ENCODE peak calls at places on chromosomes 12 and 14, in seven cellular contexts. One of them, this sample, is unnamed.

GRCh38 chr14:90483551-90483950 is 86.7 kb downstream of the CALM1 start:
- DNase-seq in fibroblast of lung: no peak
- DNase-seq in right atrium auricular region: peak; percentile 26
- DNase-seq in IMR-90: no peak
- DNase-seq in PC-9: no peak
- DNase-seq in effector memory CD4-positive, alpha-beta T cell: no peak
- DNase-seq in Peyer's patch: no peak
- DNase-seq in this sample: no peak

GRCh38 chr12:57476162-57476992 is 3.3 kb downstream of the ARHGAP9 start:
- DNase-seq in fibroblast of lung: no peak
- DNase-seq in right atrium auricular region: no peak
- DNase-seq in IMR-90: no peak
- DNase-seq in PC-9: no peak
- DNase-seq in effector memory CD4-positive, alpha-beta T cell: peak; percentile 31
- DNase-seq in Peyer's patch: peak; percentile 69
- DNase-seq in this sample: no peak

GRCh38 chr12:110373962-110374611 is 29.4 kb downstream of the ANAPC7 start:
- DNase-seq in fibroblast of lung: no peak
- DNase-seq in right atrium auricular region: no peak
- DNase-seq in IMR-90: no peak
- DNase-seq in PC-9: no peak
- DNase-seq in effector memory CD4-positive, alpha-beta T cell: no peak
- DNase-seq in Peyer's patch: no peak
- DNase-seq in this sample: no peak

GRCh38 chr14:66216763-66217162 is 269.4 kb upstream of the CCDC196 start:
- DNase-seq in fibroblast of lung: no peak
- DNase-seq in right atrium auricular region: no peak
- DNase-seq in IMR-90: no peak
- DNase-seq in PC-9: no peak
- DNase-seq in effector memory CD4-positive, alpha-beta T cell: no peak
- DNase-seq in Peyer's patch: no peak
- DNase-seq in this sample: no peak

GRCh38 chr12:50351120-50352043 is 45.0 kb downstream of the FAM186A start:
- DNase-seq in fibroblast of lung: no peak
- DNase-seq in right atrium auricular region: no peak
- DNase-seq in IMR-90: no peak
- DNase-seq in PC-9: no peak
- DNase-seq in effector memory CD4-positive, alpha-beta T cell: no peak
- DNase-seq in Peyer's patch: no peak
- DNase-seq in this sample: no peak

GRCh38 chr14:35682802-35683201 is 126.3 kb downstream of the RALGAPA1 start:
- DNase-seq in fibroblast of lung: no peak
- DNase-seq in right atrium auricular region: no peak
- DNase-seq in IMR-90: peak; percentile 53
- DNase-seq in PC-9: no peak
- DNase-seq in effector memory CD4-positive, alpha-beta T cell: no peak
- DNase-seq in Peyer's patch: no peak
- DNase-seq in this sample: no peak

GRCh38 chr12:48988030-48988649 is 10.0 kb downstream of the WNT1 start:
- DNase-seq in fibroblast of lung: peak; percentile 49
- DNase-seq in right atrium auricular region: no peak
- DNase-seq in IMR-90: peak; percentile 37
- DNase-seq in PC-9: peak; percentile 64
- DNase-seq in effector memory CD4-positive, alpha-beta T cell: peak; percentile 59
- DNase-seq in Peyer's patch: peak; percentile 63
- DNase-seq in this sample: no peak

GRCh38 chr12:71558445-71558844 is 105.2 kb downstream of the ZFC3H1 start:
- DNase-seq in fibroblast of lung: no peak
- DNase-seq in right atrium auricular region: no peak
- DNase-seq in IMR-90: peak; percentile 6
- DNase-seq in PC-9: no peak
- DNase-seq in effector memory CD4-positive, alpha-beta T cell: no peak
- DNase-seq in Peyer's patch: no peak
- DNase-seq in this sample: no peak

GRCh38 chr14:58637391-58638230 is at the start of gene DACT1:
- DNase-seq in fibroblast of lung: peak; percentile 86
- DNase-seq in right atrium auricular region: peak; percentile 70
- DNase-seq in IMR-90: peak; percentile 79
- DNase-seq in PC-9: no peak
- DNase-seq in effector memory CD4-positive, alpha-beta T cell: no peak
- DNase-seq in Peyer's patch: peak; percentile 36
- DNase-seq in this sample: no peak

GRCh38 chr12:9331218-9331626 is 123.0 kb upstream of the PZP start:
- DNase-seq in fibroblast of lung: peak; percentile 62
- DNase-seq in right atrium auricular region: peak; percentile 69
- DNase-seq in IMR-90: peak; percentile 41
- DNase-seq in PC-9: peak; percentile 65
- DNase-seq in effector memory CD4-positive, alpha-beta T cell: peak; percentile 39
- DNase-seq in Peyer's patch: peak; percentile 67
- DNase-seq in this sample: no peak

GRCh38 chr12:56953314-56953713 is 4.1 kb downstream of the RDH16 start:
- DNase-seq in fibroblast of lung: no peak
- DNase-seq in right atrium auricular region: no peak
- DNase-seq in IMR-90: no peak
- DNase-seq in PC-9: no peak
- DNase-seq in effector memory CD4-positive, alpha-beta T cell: no peak
- DNase-seq in Peyer's patch: no peak
- DNase-seq in this sample: no peak

GRCh38 chr12:120574106-120574505 is 7.1 kb downstream of the POP5 start:
- DNase-seq in fibroblast of lung: no peak
- DNase-seq in right atrium auricular region: no peak
- DNase-seq in IMR-90: no peak
- DNase-seq in PC-9: no peak
- DNase-seq in effector memory CD4-positive, alpha-beta T cell: no peak
- DNase-seq in Peyer's patch: no peak
- DNase-seq in this sample: no peak

GRCh38 chr14:33956640-33957039 is 5.8 kb upstream of the EGLN3 start:
- DNase-seq in fibroblast of lung: no peak
- DNase-seq in right atrium auricular region: no peak
- DNase-seq in IMR-90: no peak
- DNase-seq in PC-9: no peak
- DNase-seq in effector memory CD4-positive, alpha-beta T cell: no peak
- DNase-seq in Peyer's patch: no peak
- DNase-seq in this sample: no peak

GRCh38 chr12:106031736-106032135 is 107.0 kb downstream of the NUAK1 start:
- DNase-seq in fibroblast of lung: no peak
- DNase-seq in right atrium auricular region: no peak
- DNase-seq in IMR-90: no peak
- DNase-seq in PC-9: no peak
- DNase-seq in effector memory CD4-positive, alpha-beta T cell: no peak
- DNase-seq in Peyer's patch: no peak
- DNase-seq in this sample: no peak

GRCh38 chr12:101628669-101629068 is 33.9 kb downstream of the MYBPC1 start:
- DNase-seq in fibroblast of lung: no peak
- DNase-seq in right atrium auricular region: no peak
- DNase-seq in IMR-90: no peak
- DNase-seq in PC-9: no peak
- DNase-seq in effector memory CD4-positive, alpha-beta T cell: no peak
- DNase-seq in Peyer's patch: no peak
- DNase-seq in this sample: no peak

GRCh38 chr12:24045816-24046257 is 96.4 kb upstream of the SOX5 start:
- DNase-seq in fibroblast of lung: peak; percentile 69
- DNase-seq in right atrium auricular region: no peak
- DNase-seq in IMR-90: peak; percentile 47
- DNase-seq in PC-9: no peak
- DNase-seq in effector memory CD4-positive, alpha-beta T cell: no peak
- DNase-seq in Peyer's patch: no peak
- DNase-seq in this sample: no peak

GRCh38 chr12:120247183-120247582 is 18.3 kb downstream of the PXN start:
- DNase-seq in fibroblast of lung: no peak
- DNase-seq in right atrium auricular region: no peak
- DNase-seq in IMR-90: no peak
- DNase-seq in PC-9: no peak
- DNase-seq in effector memory CD4-positive, alpha-beta T cell: no peak
- DNase-seq in Peyer's patch: no peak
- DNase-seq in this sample: no peak

GRCh38 chr12:67593041-67593870 is 55.3 kb upstream of the DYRK2 start:
- DNase-seq in fibroblast of lung: peak; percentile 4
- DNase-seq in right atrium auricular region: no peak
- DNase-seq in IMR-90: peak; percentile 8
- DNase-seq in PC-9: peak; percentile 82
- DNase-seq in effector memory CD4-positive, alpha-beta T cell: no peak
- DNase-seq in Peyer's patch: no peak
- DNase-seq in this sample: no peak

GRCh38 chr12:120669055-120669828 is 17.7 kb upstream of the MLEC start:
- DNase-seq in fibroblast of lung: peak; percentile 38
- DNase-seq in right atrium auricular region: no peak
- DNase-seq in IMR-90: no peak
- DNase-seq in PC-9: peak; percentile 21
- DNase-seq in effector memory CD4-positive, alpha-beta T cell: no peak
- DNase-seq in Peyer's patch: peak; percentile 52
- DNase-seq in this sample: no peak

GRCh38 chr14:99531221-99532096 is 50.2 kb downstream of the CCNK start:
- DNase-seq in fibroblast of lung: peak; percentile 62
- DNase-seq in right atrium auricular region: no peak
- DNase-seq in IMR-90: peak; percentile 81
- DNase-seq in PC-9: no peak
- DNase-seq in effector memory CD4-positive, alpha-beta T cell: no peak
- DNase-seq in Peyer's patch: no peak
- DNase-seq in this sample: no peak

GRCh38 chr14:70907996-70908917 is 998 bp downstream of the PCNX1 start:
- DNase-seq in fibroblast of lung: peak; percentile 64
- DNase-seq in right atrium auricular region: peak; percentile 69
- DNase-seq in IMR-90: peak; percentile 69
- DNase-seq in PC-9: peak; percentile 38
- DNase-seq in effector memory CD4-positive, alpha-beta T cell: no peak
- DNase-seq in Peyer's patch: peak; percentile 70
- DNase-seq in this sample: peak; percentile 53

GRCh38 chr12:80352476-80352875 is 91.6 kb upstream of the PTPRQ start:
- DNase-seq in fibroblast of lung: no peak
- DNase-seq in right atrium auricular region: no peak
- DNase-seq in IMR-90: peak; percentile 4
- DNase-seq in PC-9: no peak
- DNase-seq in effector memory CD4-positive, alpha-beta T cell: no peak
- DNase-seq in Peyer's patch: no peak
- DNase-seq in this sample: no peak

GRCh38 chr12:104930388-104931326 is 27.4 kb downstream of the SLC41A2 start:
- DNase-seq in fibroblast of lung: no peak
- DNase-seq in right atrium auricular region: no peak
- DNase-seq in IMR-90: peak; percentile 82
- DNase-seq in PC-9: no peak
- DNase-seq in effector memory CD4-positive, alpha-beta T cell: no peak
- DNase-seq in Peyer's patch: no peak
- DNase-seq in this sample: no peak

GRCh38 chr12:2961705-2962104 is 2.5 kb downstream of the TEAD4 start:
- DNase-seq in fibroblast of lung: no peak
- DNase-seq in right atrium auricular region: no peak
- DNase-seq in IMR-90: no peak
- DNase-seq in PC-9: no peak
- DNase-seq in effector memory CD4-positive, alpha-beta T cell: no peak
- DNase-seq in Peyer's patch: no peak
- DNase-seq in this sample: no peak

GRCh38 chr12:117494833-117495714 is 133.6 kb upstream of the NOS1 start:
- DNase-seq in fibroblast of lung: no peak
- DNase-seq in right atrium auricular region: no peak
- DNase-seq in IMR-90: no peak
- DNase-seq in PC-9: no peak
- DNase-seq in effector memory CD4-positive, alpha-beta T cell: no peak
- DNase-seq in Peyer's patch: no peak
- DNase-seq in this sample: no peak
- H3K27ac ChIP-seq in fibroblast of lung: no peak overlapping the region
- H3K27ac ChIP-seq in right atrium auricular region: no peak overlapping the region
- H3K27ac ChIP-seq in IMR-90: no peak overlapping the region
- H3K27ac ChIP-seq in PC-9: no peak overlapping the region
- H3K27ac ChIP-seq in effector memory CD4-positive, alpha-beta T cell: no peak overlapping the region
- H3K27ac ChIP-seq in Peyer's patch: no peak overlapping the region
- H3K27ac ChIP-seq in this sample: no peak overlapping the region

GRCh38 chr12:107448198-107448597 is 237.4 kb upstream of the PWP1 start:
- DNase-seq in fibroblast of lung: no peak
- DNase-seq in right atrium auricular region: no peak
- DNase-seq in IMR-90: peak; percentile 5
- DNase-seq in PC-9: no peak
- DNase-seq in effector memory CD4-positive, alpha-beta T cell: no peak
- DNase-seq in Peyer's patch: no peak
- DNase-seq in this sample: no peak
- H3K27ac ChIP-seq in fibroblast of lung: no peak overlapping the region
- H3K27ac ChIP-seq in right atrium auricular region: no peak overlapping the region
- H3K27ac ChIP-seq in IMR-90: no peak overlapping the region
- H3K27ac ChIP-seq in PC-9: no peak overlapping the region
- H3K27ac ChIP-seq in effector memory CD4-positive, alpha-beta T cell: no peak overlapping the region
- H3K27ac ChIP-seq in Peyer's patch: no peak overlapping the region
- H3K27ac ChIP-seq in this sample: no peak overlapping the region

DNA sequence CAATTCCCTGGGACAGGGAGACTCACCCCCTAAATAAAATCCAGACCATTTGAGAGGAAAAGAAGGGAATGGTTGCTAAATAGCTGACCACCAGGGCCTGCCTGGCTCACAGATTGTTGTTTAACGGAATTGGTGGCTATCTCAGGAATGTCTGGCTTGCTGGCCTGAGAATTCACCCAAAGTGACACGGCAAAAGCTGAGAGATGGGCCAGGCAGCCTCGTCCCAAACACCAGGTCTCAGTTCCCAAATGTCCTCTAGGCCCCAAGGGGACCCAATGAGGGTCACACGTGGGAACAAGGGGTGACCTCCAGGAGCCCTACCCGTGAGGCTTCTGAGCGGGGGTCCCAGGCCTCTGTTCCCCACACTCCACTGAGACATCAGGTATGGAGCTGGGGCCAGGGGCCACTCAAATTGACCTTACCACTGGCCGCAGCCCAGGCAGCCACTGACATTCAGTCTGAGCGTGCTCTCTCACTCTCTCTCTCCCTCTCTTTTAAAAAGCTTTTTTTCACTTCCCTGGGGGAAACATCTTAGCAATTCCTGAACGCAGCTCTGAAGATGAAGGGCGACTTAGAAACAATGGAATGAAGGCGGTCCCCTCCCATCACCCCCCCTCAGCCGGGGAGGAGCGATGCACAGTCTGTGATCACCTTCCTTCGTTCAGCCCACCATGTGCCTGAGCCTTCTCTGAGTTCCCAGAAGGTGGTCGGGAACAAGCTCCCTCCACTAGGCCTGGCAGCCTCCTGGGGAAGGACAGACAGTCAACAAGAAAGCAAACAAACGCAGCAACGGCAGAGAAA is 131.2 kb downstream of the SCARB1 start:
- DNase-seq in fibroblast of lung: no peak
- DNase-seq in right atrium auricular region: no peak
- DNase-seq in IMR-90: no peak
- DNase-seq in PC-9: no peak
- DNase-seq in effector memory CD4-positive, alpha-beta T cell: no peak
- DNase-seq in Peyer's patch: no peak
- DNase-seq in this sample: no peak
- H3K27ac ChIP-seq in fibroblast of lung: no peak overlapping the region
- H3K27ac ChIP-seq in right atrium auricular region: peak overlapping the region; percentile 65
- H3K27ac ChIP-seq in IMR-90: no peak overlapping the region
- H3K27ac ChIP-seq in PC-9: no peak overlapping the region
- H3K27ac ChIP-seq in effector memory CD4-positive, alpha-beta T cell: no peak overlapping the region
- H3K27ac ChIP-seq in Peyer's patch: no peak overlapping the region
- H3K27ac ChIP-seq in this sample: no peak overlapping the region

DNA sequence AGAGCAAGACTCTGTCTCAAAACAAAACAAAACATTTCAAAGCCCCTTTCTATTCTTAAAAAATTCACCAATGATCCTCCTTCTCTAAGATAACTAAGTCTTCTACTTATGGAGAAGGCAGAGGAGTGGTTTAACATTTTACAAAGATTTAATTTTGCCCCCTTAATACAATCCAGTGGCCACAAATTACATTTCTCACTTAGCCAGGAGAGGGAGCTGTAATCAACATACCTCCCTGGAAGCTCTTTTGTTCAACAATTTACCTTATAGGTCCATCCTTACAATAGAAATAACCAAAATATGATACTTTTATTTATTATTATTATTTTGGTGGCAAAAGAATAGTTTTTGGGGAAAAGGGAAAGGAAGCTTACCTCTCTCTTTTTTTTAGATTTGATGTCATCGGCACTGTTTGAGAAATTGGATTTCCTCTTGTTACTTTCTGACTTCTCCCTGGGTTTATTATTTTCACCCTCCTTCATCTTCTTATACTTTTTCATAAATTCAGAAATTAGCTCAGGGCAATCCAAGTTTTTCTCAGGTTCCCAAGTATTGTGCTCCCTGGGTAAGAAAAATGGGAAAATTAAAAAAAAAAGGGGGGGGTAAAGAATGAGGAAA is 28.1 kb downstream of the CBX5 start:
- DNase-seq in fibroblast of lung: peak; percentile 64
- DNase-seq in right atrium auricular region: no peak
- DNase-seq in IMR-90: peak; percentile 60
- DNase-seq in PC-9: no peak
- DNase-seq in effector memory CD4-positive, alpha-beta T cell: no peak
- DNase-seq in Peyer's patch: no peak
- DNase-seq in this sample: no peak
- H3K27ac ChIP-seq in fibroblast of lung: no peak overlapping the region
- H3K27ac ChIP-seq in right atrium auricular region: no peak overlapping the region
- H3K27ac ChIP-seq in IMR-90: no peak overlapping the region
- H3K27ac ChIP-seq in PC-9: no peak overlapping the region
- H3K27ac ChIP-seq in effector memory CD4-positive, alpha-beta T cell: no peak overlapping the region
- H3K27ac ChIP-seq in Peyer's patch: no peak overlapping the region
- H3K27ac ChIP-seq in this sample: no peak overlapping the region

This sample was measured in caudate nucleus.